ENCODE peak calls at places on chromosomes 4 and X, in eight cellular contexts. R, Z, J, D, S, B, F and E are unnamed samples.

GRCh38 chr4:147571021-147571770 is 46.0 kb upstream of the TMEM184C start:
- DNase-seq in D (no peak), Z (no peak), F (no peak), J (no peak), S (peak), B (no peak), R (no peak), E (no peak)

GRCh38 chr4:2948895-2949781 is 14.1 kb downstream of the NOP14 start:
- DNase-seq in R (peak), J (no peak), Z (no peak), B (no peak), S (no peak), D (no peak), F (no peak), E (no peak)

GRCh38 chr4:10554694-10555093 is 97.5 kb upstream of the ZNF518B start:
- DNase-seq in B (peak), J (peak), S (peak), Z (peak), F (peak), R (peak), D (peak), E (peak)

GRCh38 chr4:16116493-16116990 is 32.7 kb upstream of the PROM1 start:
- DNase-seq in Z (no peak), D (no peak), J (no peak), R (no peak), F (no peak), B (no peak), S (no peak), E (no peak)

GRCh38 chrX:78104447-78105176 is 564 bp downstream of the PGK1 start:
- DNase-seq in B (no peak), D (no peak), S (peak), J (no peak), R (peak), F (peak), Z (no peak), E (no peak)

GRCh38 chr4:113858924-113859323 is 97.4 kb upstream of the CAMK2D start:
- DNase-seq in B (no peak), J (no peak), S (no peak), D (no peak), Z (no peak), F (no peak), R (no peak), E (no peak)

GRCh38 chr4:98447648-98448047 is 186.5 kb downstream of the RAP1GDS1 start:
- DNase-seq in B (no peak), S (no peak), J (no peak), R (peak), Z (no peak), D (no peak), F (peak), E (no peak)

GRCh38 chrX:82218361-82218760 is 1016.5 kb downstream of the SH3BGRL start:
- DNase-seq in Z (no peak), B (no peak), J (no peak), R (peak), F (no peak), D (no peak), S (no peak), E (no peak)

GRCh38 chr4:6721121-6721520 is 5.1 kb downstream of the BLOC1S4 start:
- DNase-seq in Z (no peak), F (no peak), B (no peak), J (no peak), D (no peak), R (no peak), S (no peak), E (no peak)

GRCh38 chr4:184792950-184793555 is 32.7 kb downstream of the ACSL1 start:
- DNase-seq in B (peak), Z (no peak), J (peak), D (peak), F (no peak), S (peak), R (no peak), E (peak)

GRCh38 chr4:174273960-174274359 is 9.5 kb downstream of the FBXO8 start:
- DNase-seq in J (no peak), R (no peak), D (no peak), B (no peak), S (no peak), F (no peak), Z (no peak), E (no peak)

GRCh38 chrX:153471663-153472280 is 1.4 kb upstream of the HAUS7 start:
- DNase-seq in D (no peak), Z (no peak), S (peak), J (no peak), F (no peak), B (no peak), R (no peak), E (no peak)

GRCh38 chr4:132493476-132493875 is 655.6 kb upstream of the PCDH10 start:
- DNase-seq in D (no peak), R (no peak), F (no peak), J (no peak), S (no peak), Z (no peak), B (no peak), E (no peak)

GRCh38 chr4:168696828-168697227 is 200.0 kb downstream of the PALLD start:
- DNase-seq in Z (no peak), R (no peak), D (no peak), S (no peak), B (no peak), F (no peak), J (no peak), E (no peak)

GRCh38 chrX:91435465-91435864 is 826 bp downstream of the PABPC5 start:
- DNase-seq in F (no peak), S (no peak), J (no peak), D (no peak), Z (no peak), R (no peak), B (no peak), E (no peak)

GRCh38 chr4:184951668-184952160 is 66.6 kb upstream of the HELT start:
- DNase-seq in J (no peak), S (no peak), Z (no peak), F (no peak), D (no peak), B (no peak), R (no peak), E (no peak)

GRCh38 chrX:94752434-94753169 is 1078.6 kb downstream of the FAM133A start:
- DNase-seq in Z (no peak), B (no peak), D (no peak), J (no peak), R (no peak), F (no peak), S (no peak), E (no peak)

GRCh38 chrX:70434352-70434866 is 10.2 kb upstream of the DLG3 start:
- DNase-seq in R (peak), F (no peak), B (no peak), Z (peak), J (peak), D (peak), S (peak), E (peak)

GRCh38 chrX:76538860-76539259 is 111.3 kb downstream of the MAGEE1 start:
- DNase-seq in D (no peak), F (no peak), Z (no peak), R (no peak), B (no peak), S (no peak), J (no peak), E (no peak)

GRCh38 chr4:157045507-157046127 is 30.3 kb upstream of the GLRB start:
- DNase-seq in B (peak), D (peak), F (no peak), S (peak), J (peak), R (peak), Z (no peak), E (peak)

GRCh38 chrX:26918633-26919032 is 544.5 kb downstream of the PPP4R3C start:
- DNase-seq in J (no peak), D (no peak), Z (no peak), F (no peak), B (no peak), S (no peak), R (peak), E (no peak)

GRCh38 chr4:182063651-182064050 is 179.6 kb upstream of the TENM3 start:
- DNase-seq in J (no peak), B (no peak), Z (no peak), S (no peak), R (no peak), F (no peak), D (no peak), E (no peak)